ENCODE peak calls at places on chromosome 9, in seven cellular contexts. J, U, X, A, K, Y and R are unnamed samples.

GRCh38 chr9:129885018-129885669 is 49.9 kb downstream of the USP20 start:
- DNase-seq in J (peak), U (no peak), X (no peak), A (no peak), K (no peak), Y (no peak), R (no peak)

GRCh38 chr9:89890326-89890980 is 285.6 kb downstream of the GADD45G start:
- DNase-seq in J (no peak), U (no peak), X (no peak), A (no peak), K (no peak), Y (no peak), R (no peak)

GRCh38 chr9:7196467-7196866 is 438.7 kb downstream of the KDM4C start:
- DNase-seq in J (no peak), U (no peak), X (no peak), A (no peak), K (no peak), Y (no peak), R (no peak)

GRCh38 chr9:128624566-128624965 is 32.1 kb downstream of the DYNC2I2 start:
- DNase-seq in J (no peak), U (no peak), X (no peak), A (no peak), K (no peak), Y (no peak), R (no peak)

GRCh38 chr9:137545123-137545522 is 5.1 kb downstream of the PNPLA7 start:
- DNase-seq in J (peak), U (no peak), X (no peak), A (no peak), K (no peak), Y (no peak), R (no peak)

GRCh38 chr9:85155380-85155779 is 485.9 kb downstream of the NTRK2 start:
- DNase-seq in J (no peak), U (no peak), X (no peak), A (no peak), K (no peak), Y (no peak), R (no peak)

GRCh38 chr9:86687788-86688187 is 259.5 kb downstream of the GAS1 start:
- DNase-seq in J (peak), U (no peak), X (no peak), A (no peak), K (no peak), Y (no peak), R (no peak)

GRCh38 chr9:14466828-14467227 is 152.9 kb upstream of the NFIB start:
- DNase-seq in J (no peak), U (no peak), X (no peak), A (no peak), K (no peak), Y (no peak), R (no peak)

GRCh38 chr9:129491486-129491855 is 129.4 kb downstream of the C9orf50 start:
- DNase-seq in J (no peak), U (no peak), X (no peak), A (no peak), K (no peak), Y (no peak), R (no peak)

GRCh38 chr9:93247099-93247865 is 63.3 kb downstream of the WNK2 start:
- DNase-seq in J (no peak), U (no peak), X (no peak), A (no peak), K (no peak), Y (no peak), R (no peak)

GRCh38 chr9:31916591-31917223 is 467.7 kb upstream of the ACO1 start:
- DNase-seq in J (no peak), U (no peak), X (no peak), A (no peak), K (no peak), Y (no peak), R (no peak)

GRCh38 chr9:111050819-111051218 is 12.5 kb upstream of the LPAR1 start:
- DNase-seq in J (no peak), U (no peak), X (no peak), A (no peak), K (no peak), Y (no peak), R (no peak)

GRCh38 chr9:32742296-32742695 is 41.0 kb upstream of the TMEM215 start:
- DNase-seq in J (peak), U (peak), X (no peak), A (no peak), K (no peak), Y (no peak), R (no peak)

GRCh38 chr9:105637787-105638395 is 24.4 kb upstream of the TAL2 start:
- DNase-seq in J (no peak), U (no peak), X (no peak), A (no peak), K (no peak), Y (no peak), R (no peak)

GRCh38 chr9:14978022-14979000 is 68.1 kb upstream of the FREM1 start:
- DNase-seq in J (no peak), U (no peak), X (no peak), A (no peak), K (no peak), Y (no peak), R (no peak)

GRCh38 chr9:16627967-16628366 is 242.5 kb downstream of the BNC2 start:
- DNase-seq in J (peak), U (no peak), X (peak), A (peak), K (no peak), Y (no peak), R (peak)

GRCh38 chr9:134371731-134372130 is 45.5 kb downstream of the RXRA start:
- DNase-seq in J (no peak), U (peak), X (no peak), A (no peak), K (no peak), Y (peak), R (no peak)

GRCh38 chr9:99867536-99867935 is 38.9 kb upstream of the STX17 start:
- DNase-seq in J (no peak), U (no peak), X (no peak), A (no peak), K (no peak), Y (no peak), R (no peak)

GRCh38 chr9:114307323-114308250 is 15.3 kb upstream of the ORM1 start:
- DNase-seq in J (no peak), U (no peak), X (peak), A (no peak), K (no peak), Y (no peak), R (no peak)

GRCh38 chr9:79652598-79652997 is 80.8 kb downstream of the TLE4 start:
- DNase-seq in J (no peak), U (no peak), X (no peak), A (no peak), K (no peak), Y (no peak), R (no peak)

GRCh38 chr9:108521063-108521462 is 334.7 kb downstream of the ACTL7B start:
- DNase-seq in J (peak), U (peak), X (no peak), A (no peak), K (no peak), Y (no peak), R (no peak)

GRCh38 chr9:111712369-111712768 is 51.0 kb downstream of the GNG10 start:
- DNase-seq in J (no peak), U (no peak), X (no peak), A (no peak), K (no peak), Y (no peak), R (no peak)

GRCh38 chr9:7097785-7098420 is 340.1 kb downstream of the KDM4C start:
- DNase-seq in J (no peak), U (no peak), X (no peak), A (no peak), K (no peak), Y (no peak), R (peak)

GRCh38 chr9:33908114-33908513 is 91.2 kb downstream of the UBE2R2 start:
- DNase-seq in J (no peak), U (no peak), X (no peak), A (no peak), K (no peak), Y (no peak), R (no peak)

GRCh38 chr9:126317513-126317912 is 9.1 kb upstream of the MVB12B start:
- DNase-seq in J (peak), U (no peak), X (no peak), A (no peak), K (no peak), Y (no peak), R (no peak)